ENCODE peak calls at places on chromosomes 16 and 17, in seven cellular contexts. Q is hepatocyte, I is lower leg skin, V is adrenal gland, P is endothelial cell of umbilical vein, L is fibroblast of pulmonary artery, E is uterus. G is an unnamed sample.

GRCh38 chr17:7755095-7755890 is 37.7 kb downstream of the DNAH2 start:
- DNase-seq in Q (no peak), I (no peak), L (no peak), E (no peak), P (no peak), V (no peak), G (no peak)

GRCh38 chr17:8489841-8490240 is 54.2 kb downstream of the NDEL1 start:
- DNase-seq in Q (no peak), E (no peak), I (no peak), P (no peak), V (no peak), L (no peak), G (no peak)

GRCh38 chr16:88584676-88585075 is 14.5 kb downstream of the ZC3H18 start:
- DNase-seq in Q (no peak), V (no peak), I (no peak), L (no peak), E (no peak), P (no peak), G (no peak)

GRCh38 chr16:61313931-61314330 is 722.3 kb downstream of the CDH8 start:
- DNase-seq in V (no peak), I (no peak), E (no peak), L (no peak), P (no peak), Q (no peak), G (no peak)

GRCh38 chr17:18006495-18007239 is 32.3 kb downstream of the ATPAF2 start:
- DNase-seq in P (no peak), L (no peak), V (no peak), E (no peak), I (no peak), Q (no peak), G (no peak)

GRCh38 chr17:44155488-44155887 is 13.8 kb downstream of the HROB start:
- DNase-seq in E (no peak), L (no peak), Q (no peak), P (no peak), V (no peak), I (no peak), G (no peak)

GRCh38 chr17:19410875-19411291 is at the start of gene RNF112:
- DNase-seq in I (peak), P (no peak), Q (peak), V (peak), L (peak), E (peak), G (no peak)

GRCh38 chr17:8632087-8632486 is 1.6 kb upstream of the MYH10 start:
- DNase-seq in P (peak), V (no peak), E (no peak), L (no peak), I (no peak), Q (peak), G (no peak)

GRCh38 chr17:27609606-27610303 is 21.2 kb upstream of the LGALS9 start:
- DNase-seq in E (no peak), I (no peak), V (peak), L (peak), Q (peak), P (peak), G (no peak)

GRCh38 chr16:72995151-72995881 is 52.6 kb downstream of the ZFHX3 start:
- DNase-seq in V (no peak), Q (no peak), E (no peak), P (no peak), I (peak), L (no peak), G (no peak)

GRCh38 chr17:15341385-15341849 is at the start of gene TEKT3:
- DNase-seq in E (peak), L (peak), P (peak), Q (peak), V (peak), I (peak), G (no peak)

GRCh38 chr16:11125936-11126335 is 130.1 kb downstream of the SOCS1 start:
- DNase-seq in V (no peak), Q (no peak), L (no peak), E (no peak), P (no peak), I (no peak), G (no peak)

GRCh38 chr16:72189865-72190371 is 18.0 kb upstream of the PMFBP1 start:
- DNase-seq in I (no peak), Q (peak), V (peak), L (peak), E (no peak), P (peak), G (peak)

GRCh38 chr16:75065149-75065807 is 51.3 kb downstream of the LDHD start:
- DNase-seq in Q (peak), P (no peak), V (no peak), E (no peak), L (no peak), I (no peak), G (no peak)

GRCh38 chr17:81306898-81307510 is 11.9 kb upstream of the SLC38A10 start:
- DNase-seq in L (no peak), Q (no peak), P (no peak), E (no peak), I (no peak), V (no peak), G (no peak)

GRCh38 chr16:56389554-56389953 is 35.8 kb downstream of the AMFR start:
- DNase-seq in V (peak), Q (no peak), I (no peak), P (no peak), L (peak), E (no peak), G (peak)

GRCh38 chr17:63833026-63833740 is 5.7 kb upstream of the FTSJ3 start:
- DNase-seq in I (no peak), Q (no peak), E (no peak), V (no peak), P (no peak), L (no peak), G (no peak)

GRCh38 chr17:63834431-63835166 is 7.1 kb upstream of the FTSJ3 start:
- DNase-seq in P (peak), V (peak), E (no peak), I (no peak), L (peak), Q (peak), G (no peak)

GRCh38 chr17:63833741-63834373 is 6.4 kb upstream of the FTSJ3 start:
- DNase-seq in Q (no peak), E (no peak), P (no peak), I (no peak), V (no peak), L (no peak), G (no peak)

GRCh38 chr17:63836811-63837210 is 5.7 kb downstream of the SMARCD2 start:
- DNase-seq in P (no peak), I (no peak), L (no peak), V (no peak), Q (no peak), E (no peak), G (no peak)

GRCh38 chr17:63835167-63835720 is 7.2 kb downstream of the SMARCD2 start:
- DNase-seq in V (no peak), E (no peak), P (no peak), Q (no peak), I (no peak), L (no peak), G (no peak)
- TF ChIP-seq CTCF in V (no peak), E (no peak), P (no peak), Q (no peak), I (no peak), L (no peak), G (no peak)

GRCh38 chr16:51154271-51155171 is 3.5 kb upstream of the SALL1 start:
- DNase-seq in E (peak), L (no peak), V (no peak), I (no peak), P (no peak), Q (peak), G (no peak)
- H3K4me3 ChIP-seq in E (peak), L (no peak), V (no peak), I (no peak), P (peak), Q (no peak), G (peak)

GRCh38 chr17:58270476-58271290 is 10.1 kb downstream of the MPO start:
- DNase-seq in E (no peak), I (peak), L (no peak), Q (no peak), V (no peak), P (no peak), G (no peak)
- TF ChIP-seq CTCF in E (no peak), I (no peak), L (no peak), Q (no peak), V (no peak), P (no peak), G (no peak)

GRCh38 chr17:38585805-38586529 is 19.8 kb downstream of the SRCIN1 start:
- DNase-seq in P (no peak), I (no peak), L (no peak), V (no peak), E (no peak), Q (no peak), G (no peak)
- H3K4me3 ChIP-seq in P (no peak), I (no peak), L (no peak), V (no peak), E (no peak), Q (no peak), G (no peak)

GRCh38 chr16:85704900-85705846 is 16.4 kb upstream of the GINS2 start:
- DNase-seq in Q (no peak), I (no peak), L (no peak), E (no peak), P (no peak), V (peak), G (no peak)
- TF ChIP-seq CTCF in Q (no peak), I (no peak), L (no peak), E (no peak), P (no peak), V (no peak), G (no peak)

GRCh38 chr16:30092373-30093010 is 768 bp upstream of the TBX6 start:
- DNase-seq in L (peak), P (peak), Q (peak), V (peak), E (peak), I (peak), G (no peak)

GRCh38 chr16:30094541-30095165 is 1.4 kb downstream of the YPEL3 start:
- DNase-seq in I (no peak), L (no peak), P (no peak), E (no peak), V (no peak), Q (no peak), G (no peak)

GRCh38 chr16:30096105-30096861 is at the start of gene YPEL3:
- DNase-seq in I (peak), E (peak), V (peak), L (peak), Q (peak), P (peak), G (peak)

GRCh38 chr16:30095166-30096078 is 591 bp downstream of the YPEL3 start:
- DNase-seq in P (no peak), E (no peak), I (no peak), L (no peak), Q (no peak), V (peak), G (no peak)

GRCh38 chr16:30096862-30097563 is 1.0 kb upstream of the YPEL3 start:
- DNase-seq in Q (peak), L (no peak), P (peak), I (no peak), V (no peak), E (no peak), G (no peak)
- H3K4me3 ChIP-seq in Q (peak), L (no peak), P (no peak), I (no peak), V (no peak), E (no peak), G (no peak)

DNA sequence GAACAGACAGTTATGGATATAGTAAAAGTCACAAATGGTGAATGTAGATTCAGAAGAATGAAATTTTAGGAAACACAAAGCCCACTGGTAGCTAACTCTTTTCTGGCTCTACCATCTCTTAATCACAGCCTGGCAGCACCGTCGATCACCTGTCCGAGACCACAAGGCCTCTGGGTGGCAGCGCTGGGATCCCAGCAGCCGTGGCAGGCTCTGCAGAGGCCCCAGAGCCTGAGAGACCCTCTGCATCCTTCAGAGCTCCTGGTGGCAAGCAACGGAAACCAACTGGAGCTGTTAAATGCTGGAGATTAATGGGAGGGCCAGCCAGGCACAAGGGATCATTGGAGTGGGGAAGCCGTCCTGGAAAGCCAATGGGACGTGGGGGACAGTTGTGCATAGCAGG is 26.3 kb downstream of the LAT start:
- DNase-seq in E (no peak), P (no peak), V (no peak), Q (no peak), L (no peak), I (no peak), G (no peak)
- TF ChIP-seq CTCF in E (no peak), P (no peak), V (no peak), Q (no peak), L (no peak), I (no peak), G (no peak)

G was measured in AG04449.